ENCODE peak calls at places on chromosome 11, in four cellular contexts. One of them, this sample, is unnamed.

GRCh38 chr11:4921796-4922195 is 2.3 kb downstream of the OR51G1 start:
- DNase-seq in BJ: no peak
- DNase-seq in AG04449: no peak
- DNase-seq in astrocyte of the spinal cord: no peak
- DNase-seq in this sample: no peak

GRCh38 chr11:107473797-107474196 is 16.2 kb upstream of the CWF19L2 start:
- DNase-seq in BJ: no peak
- DNase-seq in AG04449: no peak
- DNase-seq in astrocyte of the spinal cord: no peak
- DNase-seq in this sample: no peak

GRCh38 chr11:70498976-70499801 is 100.9 kb downstream of the CTTN start:
- DNase-seq in BJ: no peak
- DNase-seq in AG04449: no peak
- DNase-seq in astrocyte of the spinal cord: no peak
- DNase-seq in this sample: peak

GRCh38 chr11:3807856-3808845 is at the start of gene PGAP2:
- DNase-seq in BJ: no peak
- DNase-seq in AG04449: no peak
- DNase-seq in astrocyte of the spinal cord: peak
- DNase-seq in this sample: peak

GRCh38 chr11:118264568-118265470 is 722 bp upstream of the MPZL2 start:
- DNase-seq in BJ: no peak
- DNase-seq in AG04449: no peak
- DNase-seq in astrocyte of the spinal cord: no peak
- DNase-seq in this sample: no peak

GRCh38 chr11:45142241-45142885 is 4.1 kb upstream of the PRDM11 start:
- DNase-seq in BJ: no peak
- DNase-seq in AG04449: no peak
- DNase-seq in astrocyte of the spinal cord: no peak
- DNase-seq in this sample: no peak

GRCh38 chr11:120032766-120033390 is 105.0 kb downstream of the TRIM29 start:
- DNase-seq in BJ: no peak
- DNase-seq in AG04449: no peak
- DNase-seq in astrocyte of the spinal cord: no peak
- DNase-seq in this sample: no peak

GRCh38 chr11:12287009-12287373 is 90.4 kb upstream of the PARVA start:
- DNase-seq in BJ: peak
- DNase-seq in AG04449: peak
- DNase-seq in astrocyte of the spinal cord: peak
- DNase-seq in this sample: no peak

GRCh38 chr11:57361926-57362325 is 19.0 kb downstream of the PRG3 start:
- DNase-seq in BJ: no peak
- DNase-seq in AG04449: no peak
- DNase-seq in astrocyte of the spinal cord: no peak
- DNase-seq in this sample: no peak

GRCh38 chr11:1226226-1226961 is 3.5 kb downstream of the MUC5B start:
- DNase-seq in BJ: no peak
- DNase-seq in AG04449: no peak
- DNase-seq in astrocyte of the spinal cord: no peak
- DNase-seq in this sample: no peak

GRCh38 chr11:1225386-1226225 is 2.7 kb downstream of the MUC5B start:
- DNase-seq in BJ: no peak
- DNase-seq in AG04449: no peak
- DNase-seq in astrocyte of the spinal cord: no peak
- DNase-seq in this sample: no peak

GRCh38 chr11:1228183-1228821 is 5.4 kb downstream of the MUC5B start:
- DNase-seq in BJ: no peak
- DNase-seq in AG04449: no peak
- DNase-seq in astrocyte of the spinal cord: no peak
- DNase-seq in this sample: no peak

GRCh38 chr11:1227551-1228182 is 4.8 kb downstream of the MUC5B start:
- DNase-seq in BJ: no peak
- DNase-seq in AG04449: no peak
- DNase-seq in astrocyte of the spinal cord: no peak
- DNase-seq in this sample: no peak

DNA sequence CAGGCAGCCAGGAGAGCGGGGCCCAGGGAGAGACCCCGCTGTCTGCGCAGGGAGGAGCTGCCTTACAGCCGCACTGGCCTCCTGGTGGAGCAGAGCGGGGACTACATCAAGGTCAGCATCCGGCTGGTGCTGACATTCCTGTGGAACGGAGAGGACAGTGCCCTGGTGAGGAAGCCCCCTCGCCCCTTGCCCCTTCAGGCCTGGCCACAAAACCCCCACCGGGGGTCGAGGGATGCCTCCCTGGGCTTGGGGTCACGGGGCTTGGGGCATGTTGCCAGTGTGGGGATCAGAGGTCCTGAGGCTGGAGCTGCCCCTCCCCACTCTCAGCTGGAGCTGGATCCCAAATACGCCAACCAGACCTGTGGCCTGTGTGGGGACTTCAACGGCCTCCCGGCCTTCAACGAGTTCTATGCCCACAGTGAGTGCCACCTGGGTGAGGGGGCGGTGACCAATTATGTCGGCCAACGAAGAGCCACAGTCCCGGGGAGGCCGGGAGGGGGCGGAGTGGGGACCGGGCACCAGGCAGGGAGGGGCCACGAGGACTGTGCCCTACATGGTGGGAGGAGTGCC is 4.2 kb downstream of the MUC5B start:
- DNase-seq in BJ: no peak
- DNase-seq in AG04449: no peak
- DNase-seq in astrocyte of the spinal cord: no peak
- DNase-seq in this sample: no peak
- TF ChIP-seq CTCF in BJ: peak
- TF ChIP-seq CTCF in AG04449: peak
- TF ChIP-seq CTCF in astrocyte of the spinal cord: peak
- TF ChIP-seq CTCF in this sample: no peak

GRCh38 chr11:125070699-125071254 is 7.7 kb downstream of the SLC37A2 start:
- DNase-seq in BJ: peak
- DNase-seq in AG04449: no peak
- DNase-seq in astrocyte of the spinal cord: peak
- DNase-seq in this sample: no peak
- TF ChIP-seq CTCF in BJ: no peak
- TF ChIP-seq CTCF in AG04449: no peak
- TF ChIP-seq CTCF in astrocyte of the spinal cord: no peak
- TF ChIP-seq CTCF in this sample: no peak

DNA sequence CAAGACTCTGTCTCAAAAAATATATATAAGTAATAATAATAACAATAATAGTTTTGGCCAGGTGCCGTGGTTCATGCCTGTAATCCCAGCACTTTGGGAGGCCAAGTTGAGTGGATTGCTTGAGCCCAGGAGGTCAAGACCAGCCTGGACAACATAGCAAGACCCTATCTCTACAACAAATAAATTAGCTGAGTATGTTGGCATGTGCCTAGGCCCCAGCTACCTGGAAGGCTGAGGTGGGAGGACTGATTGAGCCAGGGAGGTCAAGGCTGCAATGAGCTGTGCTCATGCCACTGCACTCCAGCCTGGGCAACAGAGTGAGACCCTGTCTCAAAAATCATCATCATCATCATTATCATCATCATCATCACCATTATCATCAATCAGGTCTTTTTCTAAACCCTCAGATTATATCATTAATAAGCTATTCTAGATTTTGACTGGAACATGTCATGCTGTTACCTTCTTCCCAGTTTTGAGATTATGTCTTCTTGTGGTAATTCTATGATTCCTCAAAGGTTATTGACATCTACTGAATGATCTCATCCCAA is 39.3 kb downstream of the DENND5A start:
- DNase-seq in BJ: no peak
- DNase-seq in AG04449: no peak
- DNase-seq in astrocyte of the spinal cord: no peak
- DNase-seq in this sample: no peak
- TF ChIP-seq CTCF in BJ: no peak
- TF ChIP-seq CTCF in AG04449: no peak
- TF ChIP-seq CTCF in astrocyte of the spinal cord: no peak
- TF ChIP-seq CTCF in this sample: no peak

DNA sequence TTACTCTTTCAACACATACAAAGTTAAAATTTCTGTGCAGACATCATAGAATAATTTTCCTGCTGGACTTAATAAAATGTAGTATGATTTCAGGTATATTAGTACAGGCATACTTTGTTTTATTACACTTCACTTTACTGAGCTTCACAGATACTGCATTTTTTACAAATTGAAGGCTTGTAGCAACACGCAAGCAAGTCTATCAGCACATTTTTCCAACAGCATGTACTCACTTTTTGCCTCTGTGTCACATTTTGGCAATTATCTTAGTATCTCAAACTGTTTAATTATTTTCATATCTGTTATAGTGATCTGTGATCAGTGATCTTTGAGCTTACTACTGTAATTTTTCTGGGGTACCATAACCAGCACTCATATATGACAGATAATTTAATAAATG is 44.5 kb downstream of the BBOX1 start:
- DNase-seq in BJ: no peak
- DNase-seq in AG04449: no peak
- DNase-seq in astrocyte of the spinal cord: no peak
- DNase-seq in this sample: no peak
- TF ChIP-seq CTCF in BJ: no peak
- TF ChIP-seq CTCF in AG04449: no peak
- TF ChIP-seq CTCF in astrocyte of the spinal cord: no peak
- TF ChIP-seq CTCF in this sample: no peak

GRCh38 chr11:298406-299065 is 790 bp downstream of the IFITM5 start:
- DNase-seq in BJ: no peak
- DNase-seq in AG04449: no peak
- DNase-seq in astrocyte of the spinal cord: no peak
- DNase-seq in this sample: peak

GRCh38 chr11:299081-299891 is at the start of gene IFITM5:
- DNase-seq in BJ: no peak
- DNase-seq in AG04449: no peak
- DNase-seq in astrocyte of the spinal cord: no peak
- DNase-seq in this sample: no peak

GRCh38 chr11:296206-296975 is 2.9 kb downstream of the IFITM5 start:
- DNase-seq in BJ: no peak
- DNase-seq in AG04449: no peak
- DNase-seq in astrocyte of the spinal cord: no peak
- DNase-seq in this sample: no peak

GRCh38 chr11:296976-297665 is 2.2 kb downstream of the IFITM5 start:
- DNase-seq in BJ: no peak
- DNase-seq in AG04449: no peak
- DNase-seq in astrocyte of the spinal cord: no peak
- DNase-seq in this sample: no peak

DNA sequence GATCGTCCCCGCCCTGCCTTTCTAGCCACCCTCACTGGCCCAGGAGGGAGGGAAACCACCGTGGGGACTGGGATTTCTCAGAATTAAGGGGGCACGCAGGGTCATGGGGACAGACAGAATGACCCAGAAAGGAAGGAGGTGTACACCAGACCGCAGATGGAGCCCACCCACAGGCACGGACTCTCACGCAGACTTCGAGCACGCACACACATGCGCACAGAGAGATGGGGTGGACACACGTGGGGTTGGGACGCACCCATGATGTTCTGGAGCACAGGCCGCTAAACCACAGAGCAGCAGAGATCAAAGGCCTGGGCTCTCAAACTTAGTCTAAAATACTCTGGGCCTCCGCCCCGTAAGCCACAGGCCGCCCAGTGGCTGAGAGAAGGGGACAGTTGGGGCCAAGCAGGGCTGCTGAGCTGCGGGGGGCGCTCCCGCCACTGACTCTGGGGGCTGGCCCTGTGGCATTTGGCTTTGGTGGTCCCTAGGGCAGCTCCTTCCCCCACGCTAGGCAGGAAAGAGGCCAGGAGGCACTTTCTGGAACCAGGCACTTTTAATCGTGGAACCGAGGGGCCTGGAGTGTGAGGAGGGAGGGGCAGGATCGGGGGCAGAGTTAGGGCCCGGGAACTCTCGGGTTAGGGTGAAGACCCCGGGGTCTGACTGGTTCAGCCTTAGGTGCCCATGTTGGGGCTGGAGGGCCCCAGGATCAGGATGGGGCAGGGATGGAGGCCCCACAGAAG is 1.5 kb downstream of the IFITM5 start:
- DNase-seq in BJ: no peak
- DNase-seq in AG04449: no peak
- DNase-seq in astrocyte of the spinal cord: no peak
- DNase-seq in this sample: no peak
- TF ChIP-seq CTCF in BJ: no peak
- TF ChIP-seq CTCF in AG04449: no peak
- TF ChIP-seq CTCF in astrocyte of the spinal cord: no peak
- TF ChIP-seq CTCF in this sample: no peak

GRCh38 chr11:79980916-79981315 is 540.1 kb upstream of the TENM4 start:
- DNase-seq in BJ: no peak
- DNase-seq in AG04449: no peak
- DNase-seq in astrocyte of the spinal cord: no peak
- DNase-seq in this sample: no peak

DNA sequence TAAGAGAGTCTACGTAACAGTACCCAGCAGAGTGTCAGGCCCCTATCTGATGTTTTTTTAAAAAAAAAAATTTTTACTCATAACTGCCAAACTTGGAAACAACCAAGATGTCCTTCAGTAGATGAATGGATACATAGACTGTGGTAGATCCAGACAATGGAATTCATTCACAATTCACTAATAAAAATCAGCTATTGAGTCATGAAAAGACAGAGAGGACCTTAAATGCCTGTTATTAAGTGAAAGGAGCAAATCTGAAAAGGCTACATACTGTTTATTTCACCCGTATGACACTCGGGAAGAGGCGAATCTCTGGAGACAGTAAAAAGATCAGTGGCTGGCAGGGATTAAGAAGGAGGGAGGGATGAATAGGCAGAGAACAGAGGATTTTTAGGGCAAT is 541.4 kb upstream of the TENM4 start:
- DNase-seq in BJ: no peak
- DNase-seq in AG04449: no peak
- DNase-seq in astrocyte of the spinal cord: no peak
- DNase-seq in this sample: no peak
- TF ChIP-seq CTCF in BJ: no peak
- TF ChIP-seq CTCF in AG04449: no peak
- TF ChIP-seq CTCF in astrocyte of the spinal cord: no peak
- TF ChIP-seq CTCF in this sample: no peak

This sample was measured in dorsolateral prefrontal cortex.